ENCODE peak calls at places on chromosomes 5 and 9, in four cellular contexts. One of them, this sample, is unnamed.

GRCh38 chr5:5523066-5523505 is 100.6 kb downstream of the ICE1 start:
- DNase-seq in colonic mucosa: no peak
- DNase-seq in testis: no peak
- DNase-seq in heart left ventricle: no peak
- DNase-seq in this sample: peak; percentile 1

GRCh38 chr5:115456056-115456455 is 88.5 kb downstream of the FEM1C start:
- DNase-seq in colonic mucosa: no peak
- DNase-seq in testis: no peak
- DNase-seq in heart left ventricle: no peak
- DNase-seq in this sample: peak; percentile 57

GRCh38 chr9:84538879-84539278 is 130.7 kb upstream of the NTRK2 start:
- DNase-seq in colonic mucosa: no peak
- DNase-seq in testis: no peak
- DNase-seq in heart left ventricle: no peak
- DNase-seq in this sample: no peak

GRCh38 chr9:92385474-92385873 is 18.9 kb downstream of the OGN start:
- DNase-seq in colonic mucosa: no peak
- DNase-seq in testis: no peak
- DNase-seq in heart left ventricle: no peak
- DNase-seq in this sample: no peak

GRCh38 chr9:113963017-113963620 is 87.0 kb downstream of the ZNF618 start:
- DNase-seq in colonic mucosa: peak; percentile 58
- DNase-seq in testis: peak; percentile 65
- DNase-seq in heart left ventricle: peak; percentile 26
- DNase-seq in this sample: peak; percentile 80

GRCh38 chr9:68969538-68969937 is 44.4 kb downstream of the PRKACG start:
- DNase-seq in colonic mucosa: peak; percentile 49
- DNase-seq in testis: no peak
- DNase-seq in heart left ventricle: no peak
- DNase-seq in this sample: no peak

GRCh38 chr9:115423646-115424045 is 305.7 kb upstream of the TNC start:
- DNase-seq in colonic mucosa: no peak
- DNase-seq in testis: no peak
- DNase-seq in heart left ventricle: no peak
- DNase-seq in this sample: no peak

GRCh38 chr5:135253601-135254165 is 145.3 kb downstream of the MACROH2A1 start:
- DNase-seq in colonic mucosa: no peak
- DNase-seq in testis: no peak
- DNase-seq in heart left ventricle: no peak
- DNase-seq in this sample: no peak

DNA sequence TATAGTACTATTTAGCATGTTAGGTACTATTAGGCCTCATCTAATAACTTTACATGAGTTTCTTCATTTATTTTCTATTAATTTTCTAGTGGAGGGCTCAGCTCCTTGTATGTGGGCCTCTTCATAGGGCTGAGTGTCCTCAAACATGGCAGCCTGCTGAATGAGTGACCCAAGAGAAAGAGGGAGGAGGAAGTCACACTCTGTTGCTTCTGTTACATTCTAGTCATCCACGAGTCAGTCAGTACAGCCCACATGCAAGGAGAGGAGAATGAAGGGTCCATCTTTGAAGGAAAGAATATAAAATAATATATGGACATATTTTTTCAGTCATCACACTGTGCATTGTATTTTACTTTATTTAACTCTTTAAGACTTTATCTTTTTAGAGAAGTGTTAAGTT is 66.6 kb upstream of the NR3C1 start:
- DNase-seq in colonic mucosa: no peak
- DNase-seq in testis: no peak
- DNase-seq in heart left ventricle: no peak
- DNase-seq in this sample: no peak
- TF ChIP-seq CTCF in colonic mucosa: no peak
- TF ChIP-seq CTCF in testis: no peak
- TF ChIP-seq CTCF in heart left ventricle: no peak
- TF ChIP-seq CTCF in this sample: no peak

DNA sequence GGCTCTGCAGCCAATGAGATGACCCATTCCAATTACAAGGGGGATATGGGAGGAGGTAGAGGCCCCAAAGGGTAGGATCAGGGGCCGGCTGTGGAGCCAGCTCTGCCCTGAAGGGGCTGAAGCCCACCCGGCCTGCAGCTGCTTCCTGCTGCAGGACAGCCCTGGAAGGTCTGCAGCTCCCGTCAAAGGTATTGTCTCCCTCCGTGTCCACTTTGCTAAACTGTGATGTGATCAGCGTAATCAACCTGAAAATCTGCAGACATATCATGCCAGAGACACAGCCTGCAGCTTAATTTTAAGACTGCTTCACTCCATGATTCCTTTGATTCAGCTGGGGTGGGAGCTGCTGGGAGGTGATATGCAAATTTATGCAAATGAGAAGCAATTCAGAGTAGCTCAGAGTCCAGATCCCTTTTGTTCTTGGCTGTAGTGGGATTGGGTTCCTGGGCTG is 90.7 kb downstream of the GADD45G start:
- DNase-seq in colonic mucosa: no peak
- DNase-seq in testis: no peak
- DNase-seq in heart left ventricle: no peak
- DNase-seq in this sample: no peak
- TF ChIP-seq CTCF in colonic mucosa: no peak
- TF ChIP-seq CTCF in testis: no peak
- TF ChIP-seq CTCF in heart left ventricle: no peak
- TF ChIP-seq CTCF in this sample: no peak

GRCh38 chr9:17802249-17802857 is 223.5 kb downstream of the SH3GL2 start:
- DNase-seq in colonic mucosa: no peak
- DNase-seq in testis: no peak
- DNase-seq in heart left ventricle: no peak
- DNase-seq in this sample: peak; percentile 43
- TF ChIP-seq CTCF in colonic mucosa: peak; percentile 35
- TF ChIP-seq CTCF in testis: peak; percentile 46
- TF ChIP-seq CTCF in heart left ventricle: peak; percentile 46
- TF ChIP-seq CTCF in this sample: peak; percentile 69

GRCh38 chr9:98989036-98990000 is 45.6 kb downstream of the COL15A1 start:
- DNase-seq in colonic mucosa: no peak
- DNase-seq in testis: peak; percentile 15
- DNase-seq in heart left ventricle: peak; percentile 85
- DNase-seq in this sample: peak; percentile 95
- TF ChIP-seq CTCF in colonic mucosa: no peak
- TF ChIP-seq CTCF in testis: no peak
- TF ChIP-seq CTCF in heart left ventricle: no peak
- TF ChIP-seq CTCF in this sample: peak; percentile 46

DNA sequence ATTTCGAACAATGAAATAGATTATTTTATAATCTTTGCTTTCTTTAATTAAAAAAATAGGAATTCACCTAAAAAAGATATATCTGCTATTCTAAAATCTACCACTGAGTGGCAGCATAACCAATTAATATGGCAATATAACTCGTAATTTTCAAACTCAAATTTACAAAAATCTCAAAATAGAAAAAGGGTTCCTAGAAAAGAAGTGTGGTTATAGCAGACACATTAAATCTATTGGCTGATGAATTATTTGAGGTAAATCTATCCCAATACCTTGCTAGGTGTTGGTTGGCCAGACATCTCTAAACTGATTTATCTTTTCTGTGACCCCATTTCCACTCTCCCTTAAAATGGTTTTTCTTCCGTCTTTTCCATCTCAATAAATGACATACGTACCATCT is 30.2 kb upstream of the NRG2 start:
- DNase-seq in colonic mucosa: no peak
- DNase-seq in testis: no peak
- DNase-seq in heart left ventricle: no peak
- DNase-seq in this sample: peak; percentile 38
- TF ChIP-seq CTCF in colonic mucosa: peak; percentile 63
- TF ChIP-seq CTCF in testis: peak; percentile 65
- TF ChIP-seq CTCF in heart left ventricle: peak; percentile 74
- TF ChIP-seq CTCF in this sample: peak; percentile 47

GRCh38 chr9:96340707-96341106 is 38.7 kb upstream of the HSD17B3 start:
- DNase-seq in colonic mucosa: no peak
- DNase-seq in testis: no peak
- DNase-seq in heart left ventricle: no peak
- DNase-seq in this sample: no peak

GRCh38 chr9:96345551-96345950 is 38.0 kb downstream of the SLC35D2 start:
- DNase-seq in colonic mucosa: no peak
- DNase-seq in testis: no peak
- DNase-seq in heart left ventricle: no peak
- DNase-seq in this sample: no peak

GRCh38 chr9:96344458-96345180 is 38.9 kb downstream of the SLC35D2 start:
- DNase-seq in colonic mucosa: peak; percentile 62
- DNase-seq in testis: peak; percentile 74
- DNase-seq in heart left ventricle: peak; percentile 66
- DNase-seq in this sample: peak; percentile 95

GRCh38 chr9:96338299-96338698 is 36.3 kb upstream of the HSD17B3 start:
- DNase-seq in colonic mucosa: no peak
- DNase-seq in testis: no peak
- DNase-seq in heart left ventricle: no peak
- DNase-seq in this sample: no peak

DNA sequence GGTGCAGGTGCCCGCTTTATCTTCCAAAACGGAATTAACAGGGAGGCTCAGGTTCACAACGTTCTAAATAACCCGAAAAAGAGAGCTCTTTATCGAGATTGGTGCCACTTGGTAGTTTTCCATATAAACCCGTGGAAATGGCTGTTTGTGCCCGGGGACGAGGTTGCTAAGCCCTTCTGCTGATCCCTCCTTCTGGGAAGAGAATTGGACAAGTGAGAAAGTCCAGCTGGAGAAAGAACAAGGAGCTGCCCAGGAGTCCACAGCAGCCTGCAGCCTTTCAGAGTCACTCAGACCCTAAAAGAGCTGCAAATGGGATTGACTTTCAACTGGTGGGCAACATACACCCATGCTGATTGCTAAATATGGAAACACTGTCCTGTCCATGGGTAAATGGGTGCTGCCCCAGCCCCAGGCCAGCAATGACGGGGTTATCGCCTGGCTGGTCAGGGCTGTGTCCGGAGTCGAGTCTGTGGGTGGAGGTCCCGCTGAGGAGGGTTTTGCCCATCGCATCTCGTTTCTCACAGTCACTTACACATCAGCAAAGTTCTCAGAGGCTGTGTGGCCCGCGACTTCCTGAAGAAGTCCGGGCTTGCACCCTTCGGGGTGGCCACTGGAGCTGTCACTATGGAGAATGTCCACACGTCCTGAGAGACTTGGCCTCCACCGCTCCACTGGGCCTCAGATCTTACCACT is 40.7 kb upstream of the HSD17B3 start:
- DNase-seq in colonic mucosa: peak; percentile 24
- DNase-seq in testis: no peak
- DNase-seq in heart left ventricle: no peak
- DNase-seq in this sample: no peak
- TF ChIP-seq CTCF in colonic mucosa: no peak
- TF ChIP-seq CTCF in testis: no peak
- TF ChIP-seq CTCF in heart left ventricle: no peak
- TF ChIP-seq CTCF in this sample: no peak

GRCh38 chr5:149229298-149229937 is 42.2 kb upstream of the AFAP1L1 start:
- DNase-seq in colonic mucosa: no peak
- DNase-seq in testis: no peak
- DNase-seq in heart left ventricle: no peak
- DNase-seq in this sample: no peak
- TF ChIP-seq CTCF in colonic mucosa: no peak
- TF ChIP-seq CTCF in testis: no peak
- TF ChIP-seq CTCF in heart left ventricle: no peak
- TF ChIP-seq CTCF in this sample: no peak

DNA sequence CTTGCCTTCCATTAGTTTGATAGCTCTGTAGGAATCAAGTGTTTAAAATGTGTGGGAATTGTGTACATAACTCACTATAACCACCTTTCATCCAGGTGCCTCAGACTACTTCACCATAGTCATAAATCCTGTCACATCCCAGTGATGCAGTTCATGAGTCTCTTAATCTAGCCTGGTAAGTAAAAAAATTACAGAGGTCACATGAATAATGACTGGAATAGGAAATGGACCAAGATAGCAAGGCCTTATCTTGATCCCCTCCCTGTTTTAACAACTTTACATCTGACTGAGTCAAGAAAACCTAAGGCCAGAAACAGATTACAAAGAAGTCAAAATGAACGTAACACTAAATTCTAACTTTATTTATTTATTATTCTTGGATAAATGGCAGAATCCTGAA is 1.5 kb upstream of the RNF145 start:
- DNase-seq in colonic mucosa: no peak
- DNase-seq in testis: no peak
- DNase-seq in heart left ventricle: no peak
- DNase-seq in this sample: no peak
- TF ChIP-seq CTCF in colonic mucosa: no peak
- TF ChIP-seq CTCF in testis: no peak
- TF ChIP-seq CTCF in heart left ventricle: no peak
- TF ChIP-seq CTCF in this sample: no peak

GRCh38 chr5:178426326-178427130 is 163.7 kb downstream of the COL23A1 start:
- DNase-seq in colonic mucosa: no peak
- DNase-seq in testis: peak; percentile 5
- DNase-seq in heart left ventricle: no peak
- DNase-seq in this sample: no peak
- TF ChIP-seq CTCF in colonic mucosa: no peak
- TF ChIP-seq CTCF in testis: no peak
- TF ChIP-seq CTCF in heart left ventricle: no peak
- TF ChIP-seq CTCF in this sample: no peak